ENCODE peak calls at places on chromosomes 16 and 17, in six cellular contexts. N, G, R, L, E and D are unnamed samples.
A peak's percentile ranks its signal among the peaks of the same experiment; 100 is the strongest.

GRCh38 chr17:11404431-11404830 is 163.4 kb downstream of the SHISA6 start:
- DNase-seq in G (no peak), R (peak; percentile 4), L (no peak), E (no peak), N (no peak), D (no peak)

GRCh38 chr16:78002915-78003538 is 19.3 kb upstream of the CLEC3A start:
- DNase-seq in R (peak; percentile 86), N (peak; percentile 80), E (peak; percentile 81), L (peak; percentile 93), G (peak; percentile 84), D (peak; percentile 16)

GRCh38 chr17:15883617-15884111 is 61.3 kb upstream of the ADORA2B start:
- DNase-seq in R (peak; percentile 77), G (no peak), L (no peak), N (no peak), E (peak; percentile 95), D (no peak)

GRCh38 chr17:7262192-7263070 is at the start of gene CLDN7:
- DNase-seq in L (no peak), G (peak; percentile 68), R (no peak), N (no peak), E (no peak), D (no peak)

GRCh38 chr16:87803385-87803784 is 37.6 kb upstream of the KLHDC4 start:
- DNase-seq in R (no peak), G (no peak), E (no peak), N (no peak), L (no peak), D (no peak)

GRCh38 chr17:2902546-2902945 is 106.3 kb downstream of the RAP1GAP2 start:
- DNase-seq in L (no peak), N (no peak), E (no peak), R (no peak), G (no peak), D (no peak)

GRCh38 chr17:35588196-35588920 is 1.2 kb downstream of the AP2B1 start:
- DNase-seq in N (peak; percentile 36), G (no peak), L (no peak), R (peak; percentile 88), E (no peak), D (no peak)

GRCh38 chr17:47300718-47301117 is 23.0 kb upstream of the EFCAB13 start:
- DNase-seq in N (no peak), G (no peak), L (no peak), E (no peak), R (no peak), D (no peak)

GRCh38 chr16:383326-384020 is 1.7 kb upstream of the PGAP6 start:
- DNase-seq in N (no peak), G (no peak), E (no peak), R (peak; percentile 39), L (no peak), D (no peak)

GRCh38 chr16:81505011-81505660 is 60.5 kb downstream of the CMIP start:
- DNase-seq in G (no peak), N (peak; percentile 83), R (no peak), E (peak; percentile 92), L (no peak), D (no peak)

GRCh38 chr16:1430759-1431496 is at the start of gene PERCC1:
- DNase-seq in L (peak; percentile 80), E (no peak), N (no peak), R (no peak), G (peak; percentile 73), D (no peak)

GRCh38 chr17:8871081-8871581 is 3.7 kb upstream of the PIK3R6 start:
- DNase-seq in E (no peak), N (no peak), L (no peak), G (no peak), R (no peak), D (no peak)

GRCh38 chr17:76179496-76180467 is 38.7 kb upstream of the FOXJ1 start:
- DNase-seq in E (peak; percentile 70), G (no peak), L (no peak), R (no peak), N (peak; percentile 43), D (peak; percentile 66)

GRCh38 chr17:38745545-38745944 is 2.6 kb downstream of the PCGF2 start:
- DNase-seq in N (no peak), R (no peak), E (no peak), L (peak; percentile 87), G (peak; percentile 88), D (no peak)

GRCh38 chr16:85916141-85916890 is 17.4 kb downstream of the IRF8 start:
- DNase-seq in L (no peak), E (no peak), R (peak; percentile 76), N (no peak), G (no peak), D (peak; percentile 30)

GRCh38 chr17:2190014-2190413 is 113.6 kb downstream of the SMG6 start:
- DNase-seq in R (no peak), N (no peak), G (no peak), L (no peak), E (no peak), D (no peak)

GRCh38 chr16:72940886-72941285 is 107.0 kb downstream of the ZFHX3 start:
- DNase-seq in R (no peak), G (no peak), E (no peak), L (no peak), N (no peak), D (no peak)